ENCODE peak calls at places on chromosomes 1 and 21, in five cellular contexts. One of them, this sample, is unnamed.

GRCh38 chr1:58618303-58618702 is 41.3 kb upstream of the TACSTD2 start:
- DNase-seq in tibial nerve: peak; percentile 21
- DNase-seq in right lobe of liver: no peak
- DNase-seq in testis: no peak
- DNase-seq in uterus: peak; percentile 54
- DNase-seq in this sample: peak; percentile 43

GRCh38 chr1:51840743-51841461 is 37.6 kb downstream of the NRDC start:
- DNase-seq in tibial nerve: no peak
- DNase-seq in right lobe of liver: no peak
- DNase-seq in testis: no peak
- DNase-seq in uterus: no peak
- DNase-seq in this sample: no peak

GRCh38 chr21:42722808-42723470 is 69.5 kb downstream of the PDE9A start:
- DNase-seq in tibial nerve: no peak
- DNase-seq in right lobe of liver: no peak
- DNase-seq in testis: no peak
- DNase-seq in uterus: no peak
- DNase-seq in this sample: no peak

GRCh38 chr1:236000781-236001180 is 64.1 kb downstream of the NID1 start:
- DNase-seq in tibial nerve: no peak
- DNase-seq in right lobe of liver: no peak
- DNase-seq in testis: no peak
- DNase-seq in uterus: peak; percentile 14
- DNase-seq in this sample: peak; percentile 50

GRCh38 chr1:246567258-246568235 is 1.3 kb downstream of the CNST start:
- DNase-seq in tibial nerve: no peak
- DNase-seq in right lobe of liver: no peak
- DNase-seq in testis: peak; percentile 49
- DNase-seq in uterus: no peak
- DNase-seq in this sample: no peak

GRCh38 chr1:203650012-203650836 is 23.6 kb downstream of the ATP2B4 start:
- DNase-seq in tibial nerve: no peak
- DNase-seq in right lobe of liver: peak; percentile 80
- DNase-seq in testis: peak; percentile 63
- DNase-seq in uterus: peak; percentile 71
- DNase-seq in this sample: peak; percentile 69

GRCh38 chr21:25709684-25710265 is 24.9 kb downstream of the ATP5PF start:
- DNase-seq in tibial nerve: no peak
- DNase-seq in right lobe of liver: no peak
- DNase-seq in testis: no peak
- DNase-seq in uterus: no peak
- DNase-seq in this sample: no peak

GRCh38 chr1:171424494-171424893 is 60.8 kb upstream of the PRRC2C start:
- DNase-seq in tibial nerve: no peak
- DNase-seq in right lobe of liver: no peak
- DNase-seq in testis: no peak
- DNase-seq in uterus: no peak
- DNase-seq in this sample: no peak

GRCh38 chr1:164188507-164188906 is 370.5 kb upstream of the PBX1 start:
- DNase-seq in tibial nerve: no peak
- DNase-seq in right lobe of liver: no peak
- DNase-seq in testis: no peak
- DNase-seq in uterus: no peak
- DNase-seq in this sample: no peak

GRCh38 chr1:37476460-37477197 is 2.2 kb downstream of the ZC3H12A start:
- DNase-seq in tibial nerve: no peak
- DNase-seq in right lobe of liver: peak; percentile 59
- DNase-seq in testis: peak; percentile 76
- DNase-seq in uterus: peak; percentile 78
- DNase-seq in this sample: peak; percentile 50

GRCh38 chr1:99503276-99503747 is 142.6 kb upstream of the PALMD start:
- DNase-seq in tibial nerve: no peak
- DNase-seq in right lobe of liver: no peak
- DNase-seq in testis: peak; percentile 77
- DNase-seq in uterus: no peak
- DNase-seq in this sample: no peak

GRCh38 chr1:41773144-41773571 is 145.6 kb downstream of the HIVEP3 start:
- DNase-seq in tibial nerve: no peak
- DNase-seq in right lobe of liver: no peak
- DNase-seq in testis: no peak
- DNase-seq in uterus: no peak
- DNase-seq in this sample: peak; percentile 77

GRCh38 chr21:32181415-32181814 is 97.4 kb downstream of the MIS18A start:
- DNase-seq in tibial nerve: no peak
- DNase-seq in right lobe of liver: no peak
- DNase-seq in testis: no peak
- DNase-seq in uterus: no peak
- DNase-seq in this sample: no peak

GRCh38 chr1:221712198-221712684 is 29.6 kb downstream of the DUSP10 start:
- DNase-seq in tibial nerve: no peak
- DNase-seq in right lobe of liver: no peak
- DNase-seq in testis: no peak
- DNase-seq in uterus: no peak
- DNase-seq in this sample: no peak

GRCh38 chr1:160374291-160374690 is 7.4 kb downstream of the NHLH1 start:
- DNase-seq in tibial nerve: no peak
- DNase-seq in right lobe of liver: no peak
- DNase-seq in testis: no peak
- DNase-seq in uterus: no peak
- DNase-seq in this sample: no peak

GRCh38 chr1:155136728-155137127 is 1.1 kb downstream of the SLC50A1 start:
- DNase-seq in tibial nerve: no peak
- DNase-seq in right lobe of liver: no peak
- DNase-seq in testis: no peak
- DNase-seq in uterus: no peak
- DNase-seq in this sample: no peak

GRCh38 chr1:94846286-94846685 is 26.1 kb downstream of the SLC44A3 start:
- DNase-seq in tibial nerve: no peak
- DNase-seq in right lobe of liver: no peak
- DNase-seq in testis: no peak
- DNase-seq in uterus: no peak
- DNase-seq in this sample: no peak

GRCh38 chr1:97919568-97920261 is 1.1 kb downstream of the DPYD start:
- DNase-seq in tibial nerve: no peak
- DNase-seq in right lobe of liver: no peak
- DNase-seq in testis: no peak
- DNase-seq in uterus: no peak
- DNase-seq in this sample: no peak

GRCh38 chr1:39150779-39151178 is 53.7 kb upstream of the MACF1 start:
- DNase-seq in tibial nerve: no peak
- DNase-seq in right lobe of liver: no peak
- DNase-seq in testis: no peak
- DNase-seq in uterus: no peak
- DNase-seq in this sample: no peak
- H3K4me1 ChIP-seq in tibial nerve: no peaks in the 10 kb centered on the region
- H3K4me1 ChIP-seq in right lobe of liver: peaks cover 34% of the 10 kb centered on the region
- H3K4me1 ChIP-seq in testis: peaks cover 24% of the 10 kb centered on the region
- H3K4me1 ChIP-seq in uterus: peaks cover 9% of the 10 kb centered on the region
- H3K4me1 ChIP-seq in this sample: peaks cover 94% of the 10 kb centered on the region

DNA sequence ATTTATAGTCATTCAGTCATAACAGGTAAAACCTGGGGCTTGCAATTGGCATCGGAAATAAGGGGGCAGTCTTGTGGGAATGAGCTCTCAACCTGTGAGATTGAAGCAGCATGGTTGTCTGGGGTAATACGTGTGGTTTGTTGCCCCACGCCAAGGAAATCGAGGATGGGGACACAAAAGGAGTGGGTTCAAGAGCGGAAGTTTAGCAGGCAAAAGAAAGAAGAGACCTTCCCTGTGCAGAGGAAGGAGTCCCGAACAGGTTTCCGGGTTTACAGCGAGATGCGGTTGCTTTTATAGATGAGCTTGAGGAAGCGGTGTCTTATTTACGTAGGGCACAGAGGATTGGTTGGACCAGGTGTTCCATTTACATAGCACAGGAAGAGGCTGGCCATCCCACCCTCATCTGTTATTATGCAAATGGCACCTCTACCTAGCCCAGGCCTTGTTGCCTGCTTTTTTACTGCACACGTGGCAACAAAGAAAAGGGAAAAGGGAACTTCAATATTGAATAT is 37.3 kb downstream of the IFNAR1 start:
- DNase-seq in tibial nerve: no peak
- DNase-seq in right lobe of liver: no peak
- DNase-seq in testis: no peak
- DNase-seq in uterus: no peak
- DNase-seq in this sample: no peak
- TF ChIP-seq POLR2A in tibial nerve: no peak
- TF ChIP-seq POLR2A in right lobe of liver: peak; percentile 64
- TF ChIP-seq POLR2A in testis: no peak
- TF ChIP-seq POLR2A in uterus: no peak
- TF ChIP-seq POLR2A in this sample: no peak

GRCh38 chr1:8407652-8408051 is 89.7 kb downstream of the SLC45A1 start:
- DNase-seq in tibial nerve: no peak
- DNase-seq in right lobe of liver: no peak
- DNase-seq in testis: no peak
- DNase-seq in uterus: no peak
- DNase-seq in this sample: no peak
- H3K4me1 ChIP-seq in tibial nerve: peaks cover 56% of the 10 kb centered on the region
- H3K4me1 ChIP-seq in right lobe of liver: peaks cover 56% of the 10 kb centered on the region
- H3K4me1 ChIP-seq in testis: peaks cover 57% of the 10 kb centered on the region
- H3K4me1 ChIP-seq in uterus: peaks cover 30% of the 10 kb centered on the region
- H3K4me1 ChIP-seq in this sample: peaks cover 71% of the 10 kb centered on the region

DNA sequence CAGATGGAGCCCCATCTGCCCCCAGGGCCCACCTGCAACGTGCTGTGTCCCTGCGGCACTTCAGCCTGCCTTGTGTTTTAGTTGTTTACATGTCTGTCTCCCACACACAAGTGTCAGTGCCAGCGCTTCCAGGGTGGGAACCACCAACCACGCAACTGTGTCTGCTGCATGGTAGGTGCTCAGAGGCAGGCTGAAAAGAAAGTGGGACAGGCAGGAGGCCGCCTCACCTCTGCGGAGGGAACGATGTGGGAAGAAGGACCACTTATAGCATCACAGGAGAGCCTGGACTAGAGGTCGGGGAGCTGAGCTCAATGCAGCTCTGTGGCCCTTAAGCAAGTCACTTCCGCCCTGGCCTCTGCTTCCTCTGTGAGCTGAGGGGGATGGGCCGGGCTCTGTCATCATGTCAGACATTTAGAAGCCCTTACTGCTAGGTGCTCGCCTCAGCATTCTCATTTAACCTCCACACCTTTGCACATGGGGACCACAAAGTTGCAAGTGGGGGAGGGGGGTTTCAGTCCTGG is 17.8 kb downstream of the SLC9A1 start:
- DNase-seq in tibial nerve: peak; percentile 45
- DNase-seq in right lobe of liver: peak; percentile 76
- DNase-seq in testis: no peak
- DNase-seq in uterus: no peak
- DNase-seq in this sample: no peak
- TF ChIP-seq POLR2A in tibial nerve: no peak
- TF ChIP-seq POLR2A in right lobe of liver: no peak
- TF ChIP-seq POLR2A in testis: no peak
- TF ChIP-seq POLR2A in uterus: no peak
- TF ChIP-seq POLR2A in this sample: no peak

DNA sequence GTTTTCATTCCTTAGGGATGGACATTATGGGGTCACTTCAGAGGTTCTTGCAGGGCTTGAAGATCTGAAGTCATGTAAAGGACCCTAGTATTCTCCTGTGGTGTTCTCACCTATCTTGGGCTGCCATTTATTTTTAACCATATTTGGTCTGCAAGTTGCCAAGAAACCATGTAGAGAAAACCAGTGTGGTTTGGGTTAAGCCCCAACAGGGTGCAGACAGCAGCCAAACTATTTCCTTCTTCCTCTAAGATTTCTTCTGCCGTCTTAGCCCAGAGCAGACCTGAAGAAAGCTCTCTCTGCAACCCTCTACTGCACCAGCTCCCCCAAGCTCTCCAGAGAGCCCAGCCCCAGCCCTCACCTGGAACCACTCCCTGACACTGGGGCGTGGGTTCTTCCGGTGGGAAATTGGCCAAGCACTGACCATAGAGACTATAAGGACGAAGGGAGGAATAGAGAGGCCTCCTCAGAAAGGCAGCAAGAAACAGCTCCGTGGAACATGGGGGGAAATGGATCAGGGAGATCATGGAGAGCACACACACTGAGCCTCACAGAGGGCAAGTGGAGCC is 136.6 kb downstream of the SYF2 start:
- DNase-seq in tibial nerve: no peak
- DNase-seq in right lobe of liver: no peak
- DNase-seq in testis: no peak
- DNase-seq in uterus: no peak
- DNase-seq in this sample: no peak
- H3K4me1 ChIP-seq in tibial nerve: no peaks in the 10 kb centered on the region
- H3K4me1 ChIP-seq in right lobe of liver: no peaks in the 10 kb centered on the region
- H3K4me1 ChIP-seq in testis: no peaks in the 10 kb centered on the region
- H3K4me1 ChIP-seq in uterus: no peaks in the 10 kb centered on the region
- H3K4me1 ChIP-seq in this sample: no peaks in the 10 kb centered on the region

GRCh38 chr1:225999912-226000337 is 782 bp upstream of the SDE2 start:
- DNase-seq in tibial nerve: no peak
- DNase-seq in right lobe of liver: no peak
- DNase-seq in testis: no peak
- DNase-seq in uterus: no peak
- DNase-seq in this sample: no peak

GRCh38 chr1:226001088-226001487 is 1.9 kb upstream of the SDE2 start:
- DNase-seq in tibial nerve: no peak
- DNase-seq in right lobe of liver: no peak
- DNase-seq in testis: no peak
- DNase-seq in uterus: no peak
- DNase-seq in this sample: no peak

GRCh38 chr1:225996946-225997545 is 2.1 kb downstream of the SDE2 start:
- DNase-seq in tibial nerve: no peak
- DNase-seq in right lobe of liver: no peak
- DNase-seq in testis: no peak
- DNase-seq in uterus: no peak
- DNase-seq in this sample: no peak

GRCh38 chr1:225998560-225999226 is 450 bp downstream of the SDE2 start:
- DNase-seq in tibial nerve: no peak
- DNase-seq in right lobe of liver: no peak
- DNase-seq in testis: no peak
- DNase-seq in uterus: no peak
- DNase-seq in this sample: no peak

GRCh38 chr1:225999227-225999911 is at the start of gene SDE2:
- DNase-seq in tibial nerve: peak; percentile 99
- DNase-seq in right lobe of liver: peak; percentile 100
- DNase-seq in testis: peak; percentile 99
- DNase-seq in uterus: peak; percentile 100
- DNase-seq in this sample: peak; percentile 99
- TF ChIP-seq POLR2A in tibial nerve: peak; percentile 88
- TF ChIP-seq POLR2A in right lobe of liver: peak; percentile 97
- TF ChIP-seq POLR2A in testis: peak; percentile 80
- TF ChIP-seq POLR2A in uterus: peak; percentile 80
- TF ChIP-seq POLR2A in this sample: peak; percentile 79

This sample was measured in thyroid gland.